ENCODE peak calls at places on chromosomes 13 and 19, in seven cellular contexts. One of them, this sample, is unnamed.

GRCh38 chr13:73602295-73602694 is 531.9 kb downstream of the KLF12 start:
- DNase-seq in RWPE1: peak
- DNase-seq in caudate nucleus: no peak
- DNase-seq in naive thymus-derived CD4-positive, alpha-beta T cell: no peak
- DNase-seq in thoracic aorta: no peak
- DNase-seq in mammary epithelial cell: peak
- DNase-seq in CD4-positive, alpha-beta memory T cell: no peak
- DNase-seq in this sample: no peak

GRCh38 chr19:1373534-1374249 is 10.0 kb upstream of the NDUFS7 start:
- DNase-seq in RWPE1: no peak
- DNase-seq in caudate nucleus: no peak
- DNase-seq in naive thymus-derived CD4-positive, alpha-beta T cell: no peak
- DNase-seq in thoracic aorta: no peak
- DNase-seq in mammary epithelial cell: no peak
- DNase-seq in CD4-positive, alpha-beta memory T cell: no peak
- DNase-seq in this sample: no peak

GRCh38 chr19:55062735-55063491 is at the start of gene RDH13:
- DNase-seq in RWPE1: peak
- DNase-seq in caudate nucleus: peak
- DNase-seq in naive thymus-derived CD4-positive, alpha-beta T cell: peak
- DNase-seq in thoracic aorta: peak
- DNase-seq in mammary epithelial cell: peak
- DNase-seq in CD4-positive, alpha-beta memory T cell: peak
- DNase-seq in this sample: peak

GRCh38 chr19:14248578-14249011 is 42.6 kb upstream of the ADGRL1 start:
- DNase-seq in RWPE1: no peak
- DNase-seq in caudate nucleus: peak
- DNase-seq in naive thymus-derived CD4-positive, alpha-beta T cell: peak
- DNase-seq in thoracic aorta: no peak
- DNase-seq in mammary epithelial cell: no peak
- DNase-seq in CD4-positive, alpha-beta memory T cell: peak
- DNase-seq in this sample: peak

GRCh38 chr13:108962652-108963051 is 333.2 kb downstream of the MYO16 start:
- DNase-seq in RWPE1: no peak
- DNase-seq in caudate nucleus: no peak
- DNase-seq in naive thymus-derived CD4-positive, alpha-beta T cell: no peak
- DNase-seq in thoracic aorta: no peak
- DNase-seq in mammary epithelial cell: no peak
- DNase-seq in CD4-positive, alpha-beta memory T cell: no peak
- DNase-seq in this sample: no peak

GRCh38 chr19:47695533-47696262 is 17.5 kb upstream of the EHD2 start:
- DNase-seq in RWPE1: no peak
- DNase-seq in caudate nucleus: no peak
- DNase-seq in naive thymus-derived CD4-positive, alpha-beta T cell: no peak
- DNase-seq in thoracic aorta: no peak
- DNase-seq in mammary epithelial cell: no peak
- DNase-seq in CD4-positive, alpha-beta memory T cell: no peak
- DNase-seq in this sample: no peak

GRCh38 chr13:65829241-65830008 is 1400.7 kb downstream of the PCDH9 start:
- DNase-seq in RWPE1: no peak
- DNase-seq in caudate nucleus: no peak
- DNase-seq in naive thymus-derived CD4-positive, alpha-beta T cell: no peak
- DNase-seq in thoracic aorta: no peak
- DNase-seq in mammary epithelial cell: no peak
- DNase-seq in CD4-positive, alpha-beta memory T cell: no peak
- DNase-seq in this sample: no peak

GRCh38 chr19:11418518-11419506 is at the start of gene RGL3:
- DNase-seq in RWPE1: no peak
- DNase-seq in caudate nucleus: no peak
- DNase-seq in naive thymus-derived CD4-positive, alpha-beta T cell: no peak
- DNase-seq in thoracic aorta: no peak
- DNase-seq in mammary epithelial cell: no peak
- DNase-seq in CD4-positive, alpha-beta memory T cell: no peak
- DNase-seq in this sample: no peak

GRCh38 chr13:113598481-113598880 is 13.9 kb downstream of the TFDP1 start:
- DNase-seq in RWPE1: no peak
- DNase-seq in caudate nucleus: no peak
- DNase-seq in naive thymus-derived CD4-positive, alpha-beta T cell: no peak
- DNase-seq in thoracic aorta: no peak
- DNase-seq in mammary epithelial cell: no peak
- DNase-seq in CD4-positive, alpha-beta memory T cell: no peak
- DNase-seq in this sample: no peak

GRCh38 chr19:43675269-43675879 is 5.4 kb upstream of the PLAUR start:
- DNase-seq in RWPE1: peak
- DNase-seq in caudate nucleus: no peak
- DNase-seq in naive thymus-derived CD4-positive, alpha-beta T cell: no peak
- DNase-seq in thoracic aorta: no peak
- DNase-seq in mammary epithelial cell: peak
- DNase-seq in CD4-positive, alpha-beta memory T cell: no peak
- DNase-seq in this sample: peak

GRCh38 chr19:36331353-36332228 is 47.4 kb downstream of the ZFP14 start:
- DNase-seq in RWPE1: peak
- DNase-seq in caudate nucleus: peak
- DNase-seq in naive thymus-derived CD4-positive, alpha-beta T cell: peak
- DNase-seq in thoracic aorta: peak
- DNase-seq in mammary epithelial cell: peak
- DNase-seq in CD4-positive, alpha-beta memory T cell: peak
- DNase-seq in this sample: peak

GRCh38 chr13:38880397-38880796 is 110.2 kb downstream of the STOML3 start:
- DNase-seq in RWPE1: no peak
- DNase-seq in caudate nucleus: no peak
- DNase-seq in naive thymus-derived CD4-positive, alpha-beta T cell: no peak
- DNase-seq in thoracic aorta: no peak
- DNase-seq in mammary epithelial cell: no peak
- DNase-seq in CD4-positive, alpha-beta memory T cell: no peak
- DNase-seq in this sample: no peak

GRCh38 chr13:42211704-42212103 is 60.2 kb upstream of the AKAP11 start:
- DNase-seq in RWPE1: no peak
- DNase-seq in caudate nucleus: no peak
- DNase-seq in naive thymus-derived CD4-positive, alpha-beta T cell: no peak
- DNase-seq in thoracic aorta: no peak
- DNase-seq in mammary epithelial cell: peak
- DNase-seq in CD4-positive, alpha-beta memory T cell: no peak
- DNase-seq in this sample: no peak

GRCh38 chr13:40600145-40600751 is 66.2 kb downstream of the FOXO1 start:
- DNase-seq in RWPE1: no peak
- DNase-seq in caudate nucleus: no peak
- DNase-seq in naive thymus-derived CD4-positive, alpha-beta T cell: peak
- DNase-seq in thoracic aorta: no peak
- DNase-seq in mammary epithelial cell: no peak
- DNase-seq in CD4-positive, alpha-beta memory T cell: no peak
- DNase-seq in this sample: no peak

DNA sequence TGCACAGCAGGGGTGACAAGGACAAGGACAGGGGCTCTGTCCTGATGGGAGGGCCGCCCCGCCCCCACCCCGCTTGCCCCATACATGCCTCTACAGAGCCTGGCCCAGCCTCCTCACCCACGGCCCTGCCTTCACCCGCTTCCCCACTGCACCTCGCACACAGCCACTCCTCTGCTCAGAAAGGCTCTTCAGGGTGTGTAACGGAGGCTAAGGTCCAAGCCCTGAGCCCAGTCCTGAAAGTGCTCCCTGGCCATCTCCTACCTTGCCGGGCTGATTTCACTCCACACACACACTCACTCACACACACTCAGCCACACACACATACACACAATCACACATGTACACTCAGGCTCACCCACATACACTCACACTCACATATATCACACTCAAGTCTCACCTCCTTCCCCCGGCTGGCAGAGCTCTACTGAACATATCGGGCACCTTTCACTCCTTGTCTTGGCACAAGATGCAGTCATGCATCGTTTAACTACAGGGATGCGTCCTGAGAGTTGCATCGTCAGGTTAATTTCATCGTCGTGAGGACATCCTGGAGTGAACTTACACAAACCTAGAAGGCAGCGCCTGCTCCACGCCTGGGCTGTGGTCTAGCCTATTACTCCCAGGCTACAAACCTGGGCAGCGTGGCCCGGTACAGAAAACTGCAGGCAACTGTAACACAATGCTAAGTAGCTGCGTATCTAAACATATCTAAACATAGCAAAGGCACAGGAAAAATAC is 13.2 kb downstream of the EPS15L1 start:
- DNase-seq in RWPE1: no peak
- DNase-seq in caudate nucleus: no peak
- DNase-seq in naive thymus-derived CD4-positive, alpha-beta T cell: no peak
- DNase-seq in thoracic aorta: no peak
- DNase-seq in mammary epithelial cell: no peak
- DNase-seq in CD4-positive, alpha-beta memory T cell: no peak
- DNase-seq in this sample: no peak
- H3K27ac ChIP-seq in RWPE1: peak
- H3K27ac ChIP-seq in caudate nucleus: peak
- H3K27ac ChIP-seq in naive thymus-derived CD4-positive, alpha-beta T cell: no peak
- H3K27ac ChIP-seq in thoracic aorta: peak
- H3K27ac ChIP-seq in mammary epithelial cell: no peak
- H3K27ac ChIP-seq in CD4-positive, alpha-beta memory T cell: no peak
- H3K27ac ChIP-seq in this sample: no peak

GRCh38 chr19:57410748-57411671 is at the start of gene ZNF17:
- DNase-seq in RWPE1: peak
- DNase-seq in caudate nucleus: peak
- DNase-seq in naive thymus-derived CD4-positive, alpha-beta T cell: peak
- DNase-seq in thoracic aorta: peak
- DNase-seq in mammary epithelial cell: peak
- DNase-seq in CD4-positive, alpha-beta memory T cell: peak
- DNase-seq in this sample: peak
- H3K27ac ChIP-seq in RWPE1: peak
- H3K27ac ChIP-seq in caudate nucleus: peak
- H3K27ac ChIP-seq in naive thymus-derived CD4-positive, alpha-beta T cell: peak
- H3K27ac ChIP-seq in thoracic aorta: peak
- H3K27ac ChIP-seq in mammary epithelial cell: peak
- H3K27ac ChIP-seq in CD4-positive, alpha-beta memory T cell: peak
- H3K27ac ChIP-seq in this sample: peak

GRCh38 chr13:110408286-110408685 is 101.2 kb downstream of the COL4A2 start:
- DNase-seq in RWPE1: no peak
- DNase-seq in caudate nucleus: no peak
- DNase-seq in naive thymus-derived CD4-positive, alpha-beta T cell: no peak
- DNase-seq in thoracic aorta: no peak
- DNase-seq in mammary epithelial cell: no peak
- DNase-seq in CD4-positive, alpha-beta memory T cell: no peak
- DNase-seq in this sample: no peak
- H3K27ac ChIP-seq in RWPE1: peak
- H3K27ac ChIP-seq in caudate nucleus: no peak
- H3K27ac ChIP-seq in naive thymus-derived CD4-positive, alpha-beta T cell: no peak
- H3K27ac ChIP-seq in thoracic aorta: peak
- H3K27ac ChIP-seq in mammary epithelial cell: no peak
- H3K27ac ChIP-seq in CD4-positive, alpha-beta memory T cell: no peak
- H3K27ac ChIP-seq in this sample: no peak

DNA sequence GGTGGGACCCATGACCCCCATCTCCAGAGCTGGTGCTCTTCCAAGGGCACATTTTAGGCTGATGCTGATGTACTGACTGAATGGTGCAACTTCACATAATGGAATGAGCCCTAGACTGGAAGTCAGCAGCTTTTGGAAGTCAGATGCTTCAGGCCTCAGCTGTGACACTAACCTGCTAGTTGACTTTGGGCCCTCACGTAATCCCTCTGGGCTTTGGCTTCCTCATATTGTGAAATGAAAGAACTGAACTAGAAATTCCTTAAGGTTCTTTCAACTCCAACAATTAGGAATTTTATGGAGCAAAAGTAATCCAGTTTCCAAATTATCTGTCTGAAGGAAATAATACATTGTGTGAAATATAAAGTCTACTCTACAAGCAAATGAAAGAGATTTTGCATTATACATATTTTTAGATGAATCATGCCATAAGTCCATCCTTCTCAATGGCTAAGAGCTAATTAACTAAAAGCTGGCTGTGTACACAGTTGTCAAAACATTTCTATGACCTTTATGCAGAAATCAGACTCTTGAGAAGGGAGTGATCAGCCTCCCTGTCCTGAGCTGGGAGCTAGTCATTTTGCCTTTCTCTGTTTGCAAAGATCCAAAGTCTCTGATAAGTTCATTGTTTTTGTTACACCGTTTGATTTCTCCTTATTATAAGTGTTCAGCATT is 204.2 kb downstream of the DCLK1 start:
- DNase-seq in RWPE1: no peak
- DNase-seq in caudate nucleus: no peak
- DNase-seq in naive thymus-derived CD4-positive, alpha-beta T cell: no peak
- DNase-seq in thoracic aorta: no peak
- DNase-seq in mammary epithelial cell: no peak
- DNase-seq in CD4-positive, alpha-beta memory T cell: no peak
- DNase-seq in this sample: no peak
- H3K27ac ChIP-seq in RWPE1: no peak
- H3K27ac ChIP-seq in caudate nucleus: no peak
- H3K27ac ChIP-seq in naive thymus-derived CD4-positive, alpha-beta T cell: no peak
- H3K27ac ChIP-seq in thoracic aorta: no peak
- H3K27ac ChIP-seq in mammary epithelial cell: no peak
- H3K27ac ChIP-seq in CD4-positive, alpha-beta memory T cell: no peak
- H3K27ac ChIP-seq in this sample: peak

GRCh38 chr19:38727306-38727867 is 16.9 kb downstream of the CAPN12 start:
- DNase-seq in RWPE1: no peak
- DNase-seq in caudate nucleus: no peak
- DNase-seq in naive thymus-derived CD4-positive, alpha-beta T cell: no peak
- DNase-seq in thoracic aorta: no peak
- DNase-seq in mammary epithelial cell: no peak
- DNase-seq in CD4-positive, alpha-beta memory T cell: no peak
- DNase-seq in this sample: no peak

GRCh38 chr19:38726761-38727301 is 17.4 kb downstream of the CAPN12 start:
- DNase-seq in RWPE1: no peak
- DNase-seq in caudate nucleus: peak
- DNase-seq in naive thymus-derived CD4-positive, alpha-beta T cell: no peak
- DNase-seq in thoracic aorta: no peak
- DNase-seq in mammary epithelial cell: no peak
- DNase-seq in CD4-positive, alpha-beta memory T cell: no peak
- DNase-seq in this sample: no peak

GRCh38 chr19:38727868-38728660 is 16.2 kb downstream of the CAPN12 start:
- DNase-seq in RWPE1: no peak
- DNase-seq in caudate nucleus: no peak
- DNase-seq in naive thymus-derived CD4-positive, alpha-beta T cell: no peak
- DNase-seq in thoracic aorta: no peak
- DNase-seq in mammary epithelial cell: no peak
- DNase-seq in CD4-positive, alpha-beta memory T cell: no peak
- DNase-seq in this sample: no peak

GRCh38 chr19:38725469-38726283 is 18.6 kb downstream of the CAPN12 start:
- DNase-seq in RWPE1: no peak
- DNase-seq in caudate nucleus: no peak
- DNase-seq in naive thymus-derived CD4-positive, alpha-beta T cell: no peak
- DNase-seq in thoracic aorta: no peak
- DNase-seq in mammary epithelial cell: no peak
- DNase-seq in CD4-positive, alpha-beta memory T cell: no peak
- DNase-seq in this sample: no peak

DNA sequence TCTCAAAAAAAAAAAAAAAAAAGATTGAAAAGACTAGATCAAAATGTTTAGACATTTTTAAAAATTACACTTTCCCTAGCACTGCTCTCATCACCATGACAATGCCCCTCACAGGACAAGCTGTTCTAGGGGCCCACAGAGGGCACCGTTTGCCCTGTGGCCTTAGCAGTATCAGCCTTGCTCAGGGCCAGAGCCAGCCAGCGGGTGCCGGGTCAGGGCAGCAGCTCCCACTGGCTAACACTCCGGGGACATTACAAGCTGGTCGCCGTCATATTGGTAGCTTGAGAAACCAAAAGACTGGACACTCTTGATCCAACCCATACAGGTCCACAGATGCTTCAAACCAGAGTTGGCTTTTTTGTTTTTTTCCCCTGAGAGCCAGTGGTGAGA is 18.0 kb downstream of the CAPN12 start:
- DNase-seq in RWPE1: no peak
- DNase-seq in caudate nucleus: no peak
- DNase-seq in naive thymus-derived CD4-positive, alpha-beta T cell: no peak
- DNase-seq in thoracic aorta: no peak
- DNase-seq in mammary epithelial cell: no peak
- DNase-seq in CD4-positive, alpha-beta memory T cell: no peak
- DNase-seq in this sample: no peak
- H3K27ac ChIP-seq in RWPE1: peak
- H3K27ac ChIP-seq in caudate nucleus: no peak
- H3K27ac ChIP-seq in naive thymus-derived CD4-positive, alpha-beta T cell: no peak
- H3K27ac ChIP-seq in thoracic aorta: peak
- H3K27ac ChIP-seq in mammary epithelial cell: no peak
- H3K27ac ChIP-seq in CD4-positive, alpha-beta memory T cell: no peak
- H3K27ac ChIP-seq in this sample: peak

GRCh38 chr13:80132741-80133601 is 208.0 kb downstream of the SPRY2 start:
- DNase-seq in RWPE1: no peak
- DNase-seq in caudate nucleus: peak
- DNase-seq in naive thymus-derived CD4-positive, alpha-beta T cell: no peak
- DNase-seq in thoracic aorta: peak
- DNase-seq in mammary epithelial cell: peak
- DNase-seq in CD4-positive, alpha-beta memory T cell: no peak
- DNase-seq in this sample: peak
- H3K27ac ChIP-seq in RWPE1: no peak
- H3K27ac ChIP-seq in caudate nucleus: peak
- H3K27ac ChIP-seq in naive thymus-derived CD4-positive, alpha-beta T cell: no peak
- H3K27ac ChIP-seq in thoracic aorta: peak
- H3K27ac ChIP-seq in mammary epithelial cell: peak
- H3K27ac ChIP-seq in CD4-positive, alpha-beta memory T cell: no peak
- H3K27ac ChIP-seq in this sample: peak

This sample was measured in A549.